ENCODE peak calls at places on chromosomes 7 and 10, in six cellular contexts. B is IMR-90, W is mesendoderm, L is H1, F is H9, K is mesenchymal stem cell. E is an unnamed sample. For H3K79me1, the result is how much of the 10 kb centered on the place peaks cover.

GRCh38 chr7:96548664-96549063 is 161.0 kb downstream of the SEM1 start:
- DNase-seq in L (no peak), F (no peak), W (no peak), B (no peak), K (no peak), E (no peak)

GRCh38 chr7:127390817-127391590 is 1.5 kb downstream of the ZNF800 start:
- DNase-seq in B (no peak), L (no peak), W (no peak), F (no peak), K (no peak), E (peak)

GRCh38 chr7:111068618-111069017 is 22.3 kb upstream of the LRRN3 start:
- DNase-seq in F (no peak), K (no peak), L (no peak), B (no peak), W (no peak), E (no peak)

GRCh38 chr7:56287429-56288138 is 171.4 kb upstream of the NUPR2 start:
- DNase-seq in B (no peak), K (no peak), W (no peak), F (no peak), L (no peak), E (no peak)

GRCh38 chr7:4132221-4132620 is 549.9 kb upstream of the FOXK1 start:
- DNase-seq in W (no peak), F (no peak), B (no peak), L (no peak), K (no peak), E (no peak)

GRCh38 chr7:85587777-85588176 is 400.9 kb upstream of the SEMA3D start:
- DNase-seq in W (no peak), F (no peak), L (no peak), K (no peak), B (no peak), E (no peak)

GRCh38 chr10:34116780-34117179 is 698.3 kb downstream of the PARD3 start:
- DNase-seq in B (no peak), K (no peak), W (no peak), F (no peak), L (no peak), E (no peak)

GRCh38 chr10:69951658-69952057 is 101.0 kb upstream of the MACROH2A2 start:
- DNase-seq in L (no peak), F (no peak), W (no peak), B (no peak), K (no peak), E (no peak)

GRCh38 chr7:128270799-128271411 is 29.8 kb downstream of the LEP start:
- DNase-seq in W (no peak), F (peak), B (no peak), K (no peak), L (peak), E (no peak)

GRCh38 chr10:104254493-104255243 is at the start of gene GSTO1:
- DNase-seq in W (peak), B (peak), L (peak), F (peak), K (peak), E (peak)

GRCh38 chr7:13880789-13881188 is 108.7 kb downstream of the ETV1 start:
- DNase-seq in W (no peak), L (no peak), F (no peak), B (peak), K (no peak), E (no peak)

GRCh38 chr7:157717211-157718174 is 380.7 kb downstream of the DNAJB6 start:
- DNase-seq in L (no peak), F (no peak), W (no peak), B (no peak), K (no peak), E (no peak)

GRCh38 chr7:27173412-27174076 is 576 bp downstream of the HOXA10 start:
- DNase-seq in K (peak), F (peak), B (no peak), L (peak), W (no peak), E (no peak)

GRCh38 chr7:94700926-94701554 is 45.1 kb upstream of the SGCE start:
- DNase-seq in W (no peak), K (peak), L (no peak), F (no peak), B (peak), E (no peak)

GRCh38 chr7:92916751-92917369 is 80.5 kb upstream of the CDK6 start:
- DNase-seq in L (no peak), K (peak), B (peak), W (peak), F (peak), E (peak)

GRCh38 chr10:6402960-6403359 is 177.1 kb downstream of the PRKCQ start:
- DNase-seq in K (no peak), F (no peak), W (no peak), B (no peak), L (no peak), E (no peak)

GRCh38 chr7:32047801-32048200 is 22.4 kb downstream of the PDE1C start:
- DNase-seq in F (no peak), K (peak), W (no peak), B (peak), L (no peak), E (no peak)

GRCh38 chr7:158723714-158724385 is 19.2 kb upstream of the NCAPG2 start:
- DNase-seq in B (no peak), K (no peak), L (peak), W (no peak), F (no peak), E (no peak)

GRCh38 chr7:96997512-96998032 is 7.8 kb upstream of the DLX6 start:
- DNase-seq in B (no peak), F (no peak), L (no peak), K (no peak), W (peak), E (peak)

GRCh38 chr7:41465571-41465970 is 237.3 kb downstream of the INHBA start:
- DNase-seq in K (no peak), L (no peak), B (no peak), F (no peak), W (no peak), E (no peak)

GRCh38 chr7:1027285-1028043 is 16.9 kb upstream of the GPR146 start:
- DNase-seq in W (peak), B (peak), F (peak), L (peak), K (peak), E (no peak)

GRCh38 chr10:29469481-29470354 is 165.1 kb downstream of the SVIL start:
- DNase-seq in K (no peak), B (no peak), W (no peak), L (no peak), F (no peak), E (no peak)

GRCh38 chr7:137417464-137417863 is 73.9 kb upstream of the PTN start:
- DNase-seq in F (no peak), W (no peak), B (no peak), L (no peak), K (no peak), E (no peak)

GRCh38 chr10:102419561-102420442 is 834 bp upstream of the FBXL15 start:
- DNase-seq in K (peak), L (peak), B (no peak), W (peak), F (peak), E (peak)

GRCh38 chr10:103917326-103918052 is 495 bp downstream of the STN1 start:
- DNase-seq in L (no peak), F (peak), W (no peak), K (no peak), B (peak), E (peak)

GRCh38 chr10:72058989-72059842 is 29.1 kb downstream of the SPOCK2 start:
- DNase-seq in B (no peak), F (no peak), W (no peak), K (peak), L (no peak), E (no peak)

GRCh38 chr7:81299711-81300110 is 380.9 kb upstream of the SEMA3C start:
- DNase-seq in K (no peak), W (no peak), F (no peak), B (peak), L (no peak), E (no peak)

GRCh38 chr7:105591522-105591921 is 10.2 kb upstream of the EFCAB10 start:
- DNase-seq in F (no peak), L (no peak), B (no peak), K (no peak), W (no peak), E (no peak)

GRCh38 chr7:116539879-116540278 is 15.0 kb downstream of the CAV1 start:
- DNase-seq in L (no peak), B (no peak), F (no peak), K (no peak), W (no peak), E (no peak)

GRCh38 chr7:138519061-138519798 is 59.2 kb downstream of the TRIM24 start:
- DNase-seq in B (no peak), L (no peak), K (no peak), F (no peak), W (no peak), E (no peak)

GRCh38 chr10:43160067-43160918 is 22.0 kb downstream of the CSGALNACT2 start:
- DNase-seq in L (no peak), F (no peak), K (peak), W (no peak), B (peak), E (no peak)

GRCh38 chr7:318476-319266 is 28.7 kb downstream of the FOXL3 start:
- DNase-seq in B (no peak), K (no peak), L (no peak), F (no peak), W (no peak), E (no peak)

GRCh38 chr10:113945075-113945686 is 90.7 kb downstream of the NHLRC2 start:
- DNase-seq in W (peak), K (peak), F (no peak), L (no peak), B (peak), E (no peak)

GRCh38 chr10:102090772-102091171 is 25.6 kb downstream of the HPS6 start:
- DNase-seq in W (no peak), B (peak), K (peak), L (no peak), F (no peak), E (no peak)

DNA sequence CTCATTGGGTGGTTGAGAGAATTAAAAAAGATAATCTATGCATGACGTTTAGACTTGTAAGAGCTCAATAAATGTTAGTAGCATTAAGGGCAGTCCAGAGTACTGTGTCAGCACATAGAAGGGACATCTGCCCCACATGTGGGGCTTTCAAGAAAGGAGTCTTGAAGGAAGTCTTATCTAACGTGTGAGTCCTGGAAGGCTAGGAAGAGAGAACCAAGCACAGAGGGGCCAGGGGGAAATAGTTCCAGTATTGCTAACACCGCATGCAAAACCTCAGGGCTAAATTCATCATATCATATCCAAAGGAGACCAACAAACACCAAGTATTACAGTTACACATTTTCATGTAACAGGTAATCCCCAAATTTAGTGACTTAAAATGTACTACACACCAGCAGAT is 122.7 kb downstream of the AOAH start:
- DNase-seq in L (peak), F (no peak), W (no peak), K (no peak), B (peak), E (no peak)
- H2BK15ac ChIP-seq in L (no peak), F (no peak), W (no peak), K (no peak), B (no peak), E (no peak)

DNA sequence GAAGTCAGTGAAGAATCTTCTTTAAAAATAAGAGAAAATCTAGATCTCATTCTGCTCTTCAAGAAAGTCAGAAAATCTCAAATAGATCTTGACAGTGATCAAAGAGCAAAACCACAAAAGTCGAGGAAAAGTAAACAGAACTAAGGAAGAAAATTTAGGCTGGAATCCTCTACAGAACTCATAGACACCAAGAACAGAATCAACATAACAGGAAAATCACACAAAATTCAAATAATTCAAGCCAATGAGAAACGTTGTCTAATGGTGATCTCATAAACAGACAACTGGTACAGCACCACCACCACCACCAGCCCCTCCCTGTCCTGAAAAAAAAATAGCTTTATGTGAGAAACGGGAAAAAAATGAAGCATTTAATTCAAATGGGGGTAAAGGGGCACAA is 6.9 kb downstream of the ITGB1 start:
- DNase-seq in W (no peak), F (no peak), K (peak), L (no peak), B (no peak), E (no peak)
- H3K79me1 ChIP-seq in W (under half), F (under half), K (under half), L (under half), B (under half), E (under half)

DNA sequence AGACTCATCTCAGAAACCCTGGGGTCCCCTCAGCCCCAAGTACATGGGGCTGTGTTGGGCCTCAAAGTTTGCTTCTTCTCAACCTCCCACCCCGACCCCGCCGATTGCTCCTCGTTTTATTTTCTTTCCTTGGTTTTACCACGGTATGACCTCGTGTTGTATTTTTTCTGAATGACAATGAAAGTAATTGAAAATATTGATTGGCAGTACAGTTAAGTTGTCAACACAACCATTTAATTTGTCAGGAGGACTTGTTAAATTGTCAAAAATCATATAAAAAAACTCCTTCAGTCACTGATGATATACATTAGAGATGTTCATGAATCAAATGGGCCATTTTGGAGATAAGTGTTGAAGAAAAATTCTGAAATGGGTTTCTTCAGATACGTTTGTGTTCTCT is 520.7 kb downstream of the LRMDA start:
- DNase-seq in W (no peak), L (no peak), F (no peak), B (no peak), K (no peak), E (no peak)
- H2BK15ac ChIP-seq in W (no peak), L (no peak), F (no peak), B (no peak), K (no peak), E (no peak)

DNA sequence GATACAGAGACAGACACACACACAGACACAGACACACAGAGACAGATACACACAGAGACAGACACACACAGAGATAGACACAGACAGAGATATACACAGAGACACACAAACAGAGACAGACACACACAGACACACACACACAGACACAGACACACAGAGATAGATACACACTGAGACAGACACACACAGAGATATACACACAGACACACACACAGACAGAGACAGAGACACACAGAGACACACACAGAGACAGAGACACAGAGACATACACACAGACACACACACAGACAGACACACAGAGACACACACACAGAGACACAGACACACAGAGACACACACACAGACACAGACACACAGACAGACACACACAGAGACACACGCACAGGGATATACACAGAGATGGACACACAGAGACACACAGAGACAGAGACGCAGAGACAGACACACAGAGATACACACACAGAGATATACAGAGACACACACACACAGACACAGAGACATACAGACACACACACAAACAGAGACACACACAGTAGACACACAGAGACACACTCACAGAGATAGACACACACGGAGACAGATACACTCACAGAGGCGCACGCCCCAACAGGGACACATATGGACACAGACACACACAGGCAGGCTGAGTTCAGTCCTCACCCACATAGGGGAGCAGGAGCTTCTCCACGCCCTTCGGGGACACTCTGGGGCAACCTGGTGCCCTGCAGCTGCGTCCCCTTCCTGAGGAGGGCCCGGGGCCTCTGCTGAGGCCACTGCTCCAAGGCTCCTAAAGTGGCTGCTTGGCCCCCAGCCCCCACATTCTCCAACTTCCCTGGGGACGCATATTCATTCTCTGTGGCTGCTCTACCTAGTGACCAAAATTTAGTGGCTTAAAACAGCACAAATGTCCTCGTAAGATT is 10.3 kb upstream of the PPP2R2D start:
- DNase-seq in F (no peak), W (no peak), B (no peak), L (no peak), K (no peak), E (no peak)
- H3K79me1 ChIP-seq in F (under half), W (under half), B (under half), L (under half), K (under half), E (under half)

E was measured in neuronal stem cell.